ENCODE peak calls at places on chromosomes 4 and X, in nine cellular contexts. G is NAMALWA; Z is NCI-H774; U is activated CD4-positive, alpha-beta memory T cell treated with anti-CD3 and anti-CD28 coated beads for 36 hours; T is progenitor cell of endocrine pancreas; M is RWPE2; F is NCI-H446; J is MCF 10A; N is esophagus squamous epithelium. X is an unnamed sample.

GRCh38 chr4:118894034-118894433 is 5.4 kb downstream of the SYNPO2 start:
- DNase-seq in G (no peak), Z (no peak), T (no peak), J (no peak), N (no peak), U (no peak), M (no peak), F (no peak), X (no peak)

GRCh38 chr4:147440442-147440841 is 40.5 kb upstream of the EDNRA start:
- DNase-seq in Z (no peak), T (no peak), G (no peak), U (no peak), J (no peak), F (no peak), N (no peak), M (no peak), X (no peak)

GRCh38 chr4:56038763-56039162 is 90.0 kb downstream of the CEP135 start:
- DNase-seq in J (no peak), N (no peak), Z (no peak), U (no peak), G (no peak), T (no peak), F (no peak), M (no peak), X (no peak)

GRCh38 chr4:148542922-148543623 is 100.9 kb upstream of the NR3C2 start:
- DNase-seq in N (no peak), U (no peak), G (no peak), J (no peak), F (no peak), T (no peak), Z (no peak), M (no peak), X (no peak)

GRCh38 chr4:40232610-40233009 is 35.8 kb downstream of the RHOH start:
- DNase-seq in F (no peak), J (no peak), T (no peak), G (no peak), N (no peak), U (peak; percentile 53), Z (no peak), M (no peak), X (no peak)

GRCh38 chrX:78102100-78102499 is 1.9 kb upstream of the PGK1 start:
- DNase-seq in J (no peak), Z (no peak), U (no peak), G (peak; percentile 54), M (no peak), N (no peak), T (no peak), F (no peak), X (no peak)

GRCh38 chr4:140673729-140674128 is 82.5 kb downstream of the TBC1D9 start:
- DNase-seq in Z (no peak), U (no peak), J (no peak), T (no peak), M (no peak), F (peak; percentile 59), N (no peak), G (no peak), X (no peak)

GRCh38 chrX:16445166-16445752 is 204.7 kb upstream of the S100G start:
- DNase-seq in T (no peak), N (no peak), F (peak; percentile 5), J (peak; percentile 70), Z (peak; percentile 10), G (peak; percentile 58), U (peak; percentile 48), M (no peak), X (no peak)

GRCh38 chr4:25856756-25857155 is 6.0 kb downstream of the SEL1L3 start:
- DNase-seq in U (no peak), T (no peak), F (no peak), M (no peak), J (peak; percentile 35), G (no peak), Z (no peak), N (no peak), X (no peak)

GRCh38 chrX:40628506-40628905 is 5.3 kb downstream of the MPC1L start:
- DNase-seq in M (no peak), J (no peak), Z (no peak), N (no peak), F (no peak), U (no peak), G (no peak), T (no peak), X (no peak)

GRCh38 chr4:76257824-76258223 is 6.3 kb downstream of the FAM47E start:
- DNase-seq in F (no peak), J (no peak), T (no peak), N (no peak), G (no peak), M (no peak), U (no peak), Z (no peak), X (no peak)

GRCh38 chr4:18869166-18869565 is 847.6 kb upstream of the LCORL start:
- DNase-seq in Z (no peak), U (no peak), J (no peak), N (no peak), M (no peak), G (no peak), F (peak; percentile 11), T (no peak), X (no peak)

GRCh38 chr4:17721496-17722360 is 59.7 kb downstream of the FAM184B start:
- DNase-seq in F (peak; percentile 56), G (no peak), U (no peak), M (no peak), Z (no peak), N (no peak), T (no peak), J (peak; percentile 38), X (no peak)

GRCh38 chr4:19969492-19969891 is 282.2 kb upstream of the SLIT2 start:
- DNase-seq in N (no peak), J (no peak), M (no peak), U (no peak), T (no peak), Z (no peak), F (no peak), G (no peak), X (no peak)

GRCh38 chr4:78938474-78938867 is 767 bp downstream of the PAQR3 start:
- DNase-seq in M (no peak), N (no peak), T (no peak), G (peak; percentile 31), J (no peak), Z (no peak), U (no peak), F (no peak), X (no peak)

GRCh38 chr4:2860391-2861348 is 17.0 kb downstream of the ADD1 start:
- DNase-seq in N (no peak), U (no peak), G (no peak), M (no peak), T (no peak), J (no peak), Z (no peak), F (no peak), X (no peak)

GRCh38 chrX:65630771-65631170 is 36.7 kb upstream of the MSN start:
- DNase-seq in T (no peak), F (no peak), G (no peak), Z (no peak), U (no peak), J (no peak), N (no peak), M (no peak), X (no peak)

GRCh38 chrX:13759152-13759718 is 24.7 kb downstream of the OFD1 start:
- DNase-seq in J (no peak), U (no peak), F (no peak), T (no peak), G (peak; percentile 84), M (no peak), N (no peak), Z (no peak), X (no peak)

X was measured in Right ventricle myocardium inferior.